ENCODE peak calls at places on chromosomes 13 and 19, in seven cellular contexts. One of them, this sample, is unnamed.

GRCh38 chr13:65825039-65825438 is 1405.1 kb downstream of the PCDH9 start:
- DNase-seq in IMR-90: no peak
- DNase-seq in omental fat pad: no peak
- DNase-seq in RWPE1: no peak
- DNase-seq in GM13976: no peak
- DNase-seq in tibial nerve: no peak
- DNase-seq in body of pancreas: no peak
- DNase-seq in this sample: no peak

GRCh38 chr13:110005563-110005962 is 219.2 kb upstream of the IRS2 start:
- DNase-seq in GM13976: no peak
- DNase-seq in tibial nerve: no peak
- DNase-seq in omental fat pad: no peak
- DNase-seq in RWPE1: no peak
- DNase-seq in IMR-90: no peak
- DNase-seq in body of pancreas: no peak
- DNase-seq in this sample: no peak

GRCh38 chr13:63938851-63939250 is 2523.2 kb upstream of the PCDH20 start:
- DNase-seq in omental fat pad: no peak
- DNase-seq in body of pancreas: no peak
- DNase-seq in IMR-90: peak
- DNase-seq in GM13976: no peak
- DNase-seq in tibial nerve: no peak
- DNase-seq in RWPE1: no peak
- DNase-seq in this sample: no peak

GRCh38 chr19:55956431-55956830 is 8.8 kb downstream of the NLRP8 start:
- DNase-seq in IMR-90: no peak
- DNase-seq in body of pancreas: no peak
- DNase-seq in RWPE1: no peak
- DNase-seq in GM13976: no peak
- DNase-seq in omental fat pad: no peak
- DNase-seq in tibial nerve: no peak
- DNase-seq in this sample: no peak

GRCh38 chr13:44044544-44045178 is 165.0 kb downstream of the LACC1 start:
- DNase-seq in body of pancreas: no peak
- DNase-seq in GM13976: no peak
- DNase-seq in RWPE1: no peak
- DNase-seq in omental fat pad: no peak
- DNase-seq in tibial nerve: no peak
- DNase-seq in IMR-90: no peak
- DNase-seq in this sample: no peak

GRCh38 chr19:55658846-55659459 is 4.1 kb downstream of the U2AF2 start:
- DNase-seq in body of pancreas: no peak
- DNase-seq in tibial nerve: no peak
- DNase-seq in RWPE1: no peak
- DNase-seq in IMR-90: no peak
- DNase-seq in GM13976: no peak
- DNase-seq in omental fat pad: no peak
- DNase-seq in this sample: no peak

GRCh38 chr13:41561179-41561578 is 103.8 kb downstream of the RGCC start:
- DNase-seq in body of pancreas: no peak
- DNase-seq in tibial nerve: no peak
- DNase-seq in GM13976: no peak
- DNase-seq in omental fat pad: no peak
- DNase-seq in RWPE1: no peak
- DNase-seq in IMR-90: peak
- DNase-seq in this sample: no peak

GRCh38 chr13:91372813-91373420 is 25.4 kb downstream of the MIR17HG start:
- DNase-seq in GM13976: no peak
- DNase-seq in IMR-90: no peak
- DNase-seq in body of pancreas: no peak
- DNase-seq in omental fat pad: no peak
- DNase-seq in tibial nerve: no peak
- DNase-seq in RWPE1: no peak
- DNase-seq in this sample: no peak

GRCh38 chr19:53870485-53870844 is 2.8 kb downstream of the MYADM start:
- DNase-seq in RWPE1: no peak
- DNase-seq in omental fat pad: no peak
- DNase-seq in GM13976: no peak
- DNase-seq in IMR-90: no peak
- DNase-seq in tibial nerve: no peak
- DNase-seq in body of pancreas: peak
- DNase-seq in this sample: no peak

GRCh38 chr19:7471696-7472620 is 16.9 kb downstream of the PEX11G start:
- DNase-seq in RWPE1: no peak
- DNase-seq in tibial nerve: no peak
- DNase-seq in GM13976: peak
- DNase-seq in body of pancreas: no peak
- DNase-seq in IMR-90: no peak
- DNase-seq in omental fat pad: no peak
- DNase-seq in this sample: no peak

GRCh38 chr13:101209206-101209893 is 207.0 kb downstream of the NALCN start:
- DNase-seq in tibial nerve: no peak
- DNase-seq in GM13976: no peak
- DNase-seq in omental fat pad: no peak
- DNase-seq in IMR-90: no peak
- DNase-seq in RWPE1: peak
- DNase-seq in body of pancreas: no peak
- DNase-seq in this sample: no peak

GRCh38 chr13:101205408-101205807 is 210.9 kb downstream of the NALCN start:
- DNase-seq in GM13976: no peak
- DNase-seq in tibial nerve: no peak
- DNase-seq in body of pancreas: no peak
- DNase-seq in IMR-90: no peak
- DNase-seq in omental fat pad: no peak
- DNase-seq in RWPE1: no peak
- DNase-seq in this sample: no peak

GRCh38 chr13:101211261-101211660 is 205.0 kb downstream of the NALCN start:
- DNase-seq in RWPE1: peak
- DNase-seq in GM13976: no peak
- DNase-seq in omental fat pad: no peak
- DNase-seq in body of pancreas: no peak
- DNase-seq in tibial nerve: no peak
- DNase-seq in IMR-90: peak
- DNase-seq in this sample: no peak

DNA sequence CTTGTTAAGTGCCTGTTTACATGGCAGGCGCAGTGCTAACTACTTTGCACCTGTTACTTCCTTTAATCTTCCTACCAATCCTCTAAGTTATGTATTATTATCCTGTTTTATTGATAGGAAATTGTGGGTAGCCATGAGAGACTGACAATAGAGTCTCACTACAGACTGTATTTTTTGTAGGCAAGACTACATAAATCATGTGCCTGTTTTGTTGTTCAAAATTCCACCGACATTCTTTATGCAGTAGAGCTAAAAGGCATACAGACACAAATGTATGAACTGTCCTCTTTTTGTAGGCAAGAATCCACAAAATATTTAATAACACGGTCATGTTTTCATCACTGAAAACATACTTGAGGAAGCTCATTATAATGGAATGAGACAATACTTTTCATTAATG is 205.5 kb downstream of the NALCN start:
- DNase-seq in GM13976: no peak
- DNase-seq in body of pancreas: no peak
- DNase-seq in omental fat pad: no peak
- DNase-seq in tibial nerve: no peak
- DNase-seq in RWPE1: no peak
- DNase-seq in IMR-90: no peak
- DNase-seq in this sample: no peak
- TF ChIP-seq CTCF in GM13976: no peak
- TF ChIP-seq CTCF in body of pancreas: no peak
- TF ChIP-seq CTCF in omental fat pad: no peak
- TF ChIP-seq CTCF in tibial nerve: no peak
- TF ChIP-seq CTCF in RWPE1: no peak
- TF ChIP-seq CTCF in IMR-90: no peak
- TF ChIP-seq CTCF in this sample: no peak

GRCh38 chr13:31927219-31927653 is 104.3 kb upstream of the FRY start:
- DNase-seq in IMR-90: no peak
- DNase-seq in omental fat pad: no peak
- DNase-seq in body of pancreas: peak
- DNase-seq in tibial nerve: no peak
- DNase-seq in RWPE1: no peak
- DNase-seq in GM13976: no peak
- DNase-seq in this sample: no peak
- TF ChIP-seq CTCF in IMR-90: no peak
- TF ChIP-seq CTCF in omental fat pad: no peak
- TF ChIP-seq CTCF in body of pancreas: peak
- TF ChIP-seq CTCF in tibial nerve: no peak
- TF ChIP-seq CTCF in RWPE1: no peak
- TF ChIP-seq CTCF in GM13976: no peak
- TF ChIP-seq CTCF in this sample: no peak

DNA sequence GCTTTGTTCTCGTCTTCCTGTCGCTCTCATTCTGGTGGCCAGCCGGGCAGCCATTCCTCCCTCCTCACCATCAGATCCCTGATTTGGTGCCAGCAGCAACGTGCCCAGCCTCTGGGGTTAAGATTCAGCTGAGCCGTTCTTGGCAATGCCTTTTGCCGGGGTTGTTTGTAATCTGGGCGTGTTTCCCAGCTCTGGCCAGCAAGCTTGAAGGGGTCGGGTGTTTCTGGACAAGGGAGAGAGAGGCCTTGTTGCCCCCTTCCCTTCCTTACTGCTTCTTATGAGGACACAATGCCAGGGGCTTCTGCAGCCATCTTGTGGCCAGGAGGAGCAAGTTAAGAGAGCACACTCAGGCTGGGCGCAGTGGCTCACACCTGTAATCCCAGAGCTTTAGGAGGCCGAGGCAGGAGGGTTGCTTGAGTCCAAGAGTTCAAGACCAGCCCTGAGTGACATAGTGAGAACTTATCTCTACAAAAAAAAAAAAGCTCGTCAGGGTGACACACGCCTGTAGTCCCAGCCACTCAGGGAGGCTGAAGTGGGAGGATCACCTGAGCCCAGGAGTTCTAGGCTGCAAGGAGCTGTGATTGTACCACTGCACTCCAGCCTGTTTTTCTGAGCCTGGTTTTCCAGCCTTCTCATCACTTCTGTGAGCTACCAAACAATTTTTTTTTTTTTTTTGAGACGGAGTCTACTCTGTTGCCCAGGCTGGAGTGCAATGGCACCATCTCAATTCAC is 10.7 kb upstream of the CRTC1 start:
- DNase-seq in tibial nerve: no peak
- DNase-seq in GM13976: no peak
- DNase-seq in RWPE1: no peak
- DNase-seq in IMR-90: peak
- DNase-seq in omental fat pad: no peak
- DNase-seq in body of pancreas: no peak
- DNase-seq in this sample: no peak
- TF ChIP-seq CTCF in tibial nerve: no peak
- TF ChIP-seq CTCF in GM13976: no peak
- TF ChIP-seq CTCF in RWPE1: no peak
- TF ChIP-seq CTCF in IMR-90: peak
- TF ChIP-seq CTCF in omental fat pad: no peak
- TF ChIP-seq CTCF in body of pancreas: no peak
- TF ChIP-seq CTCF in this sample: peak

GRCh38 chr19:42985588-42985987 is 40.7 kb downstream of the PSG11 start:
- DNase-seq in RWPE1: no peak
- DNase-seq in GM13976: no peak
- DNase-seq in tibial nerve: no peak
- DNase-seq in IMR-90: peak
- DNase-seq in body of pancreas: no peak
- DNase-seq in omental fat pad: no peak
- DNase-seq in this sample: no peak
- TF ChIP-seq CTCF in RWPE1: no peak
- TF ChIP-seq CTCF in GM13976: no peak
- TF ChIP-seq CTCF in tibial nerve: no peak
- TF ChIP-seq CTCF in IMR-90: no peak
- TF ChIP-seq CTCF in body of pancreas: no peak
- TF ChIP-seq CTCF in omental fat pad: no peak
- TF ChIP-seq CTCF in this sample: no peak

GRCh38 chr19:47618771-47619170 is 9.8 kb downstream of the BICRA start:
- DNase-seq in omental fat pad: no peak
- DNase-seq in RWPE1: no peak
- DNase-seq in IMR-90: peak
- DNase-seq in body of pancreas: peak
- DNase-seq in tibial nerve: no peak
- DNase-seq in GM13976: no peak
- DNase-seq in this sample: no peak
- TF ChIP-seq CTCF in omental fat pad: no peak
- TF ChIP-seq CTCF in RWPE1: no peak
- TF ChIP-seq CTCF in IMR-90: no peak
- TF ChIP-seq CTCF in body of pancreas: no peak
- TF ChIP-seq CTCF in tibial nerve: no peak
- TF ChIP-seq CTCF in GM13976: no peak
- TF ChIP-seq CTCF in this sample: no peak

DNA sequence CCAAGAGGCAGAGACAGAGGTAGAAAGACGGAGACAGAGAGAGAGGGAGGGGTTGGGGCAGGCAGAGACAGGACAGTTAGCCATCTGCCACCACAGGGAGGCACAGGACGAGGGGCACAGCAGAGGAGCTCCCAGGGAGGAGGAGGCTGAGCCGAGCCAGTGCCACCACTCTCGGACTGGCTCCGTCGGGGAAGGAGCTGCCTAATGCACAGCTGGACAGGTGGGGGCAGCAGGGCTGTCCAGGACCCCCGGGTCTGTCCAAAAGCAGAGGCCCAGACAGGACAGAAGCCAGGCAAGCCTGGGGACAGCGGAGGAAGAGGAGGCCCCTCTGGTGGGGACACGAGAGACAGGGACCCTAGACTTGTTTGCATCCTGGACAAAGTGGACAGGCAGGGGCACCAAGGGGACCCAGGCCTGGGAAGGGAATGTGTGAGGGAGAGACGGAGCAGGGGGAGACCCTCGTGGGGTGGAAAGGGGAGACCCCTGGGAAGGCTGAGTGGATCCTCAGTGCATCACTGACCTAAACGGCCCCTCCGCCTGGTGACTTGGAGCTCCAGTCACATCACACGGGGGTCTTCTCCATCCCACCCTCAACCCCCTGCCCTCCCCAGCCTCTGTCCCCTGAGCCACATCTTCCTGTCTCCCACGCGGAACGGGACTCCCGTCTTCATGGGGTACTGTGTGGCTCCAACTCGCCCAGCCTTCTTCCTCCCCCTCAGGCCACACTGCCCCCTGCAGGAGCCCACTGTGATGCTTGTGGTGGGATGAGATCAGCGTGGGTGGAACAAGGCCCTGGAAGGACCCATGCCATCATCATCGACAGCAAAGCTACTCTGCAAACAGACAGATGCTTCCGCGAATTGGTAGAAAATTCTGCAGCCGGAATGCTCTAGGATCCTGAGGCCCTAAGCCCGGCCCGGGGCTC is 889 bp downstream of the F10 start:
- DNase-seq in omental fat pad: no peak
- DNase-seq in RWPE1: no peak
- DNase-seq in body of pancreas: no peak
- DNase-seq in GM13976: no peak
- DNase-seq in IMR-90: no peak
- DNase-seq in tibial nerve: no peak
- DNase-seq in this sample: peak
- TF ChIP-seq CTCF in omental fat pad: no peak
- TF ChIP-seq CTCF in RWPE1: no peak
- TF ChIP-seq CTCF in body of pancreas: no peak
- TF ChIP-seq CTCF in GM13976: no peak
- TF ChIP-seq CTCF in IMR-90: peak
- TF ChIP-seq CTCF in tibial nerve: no peak
- TF ChIP-seq CTCF in this sample: no peak

DNA sequence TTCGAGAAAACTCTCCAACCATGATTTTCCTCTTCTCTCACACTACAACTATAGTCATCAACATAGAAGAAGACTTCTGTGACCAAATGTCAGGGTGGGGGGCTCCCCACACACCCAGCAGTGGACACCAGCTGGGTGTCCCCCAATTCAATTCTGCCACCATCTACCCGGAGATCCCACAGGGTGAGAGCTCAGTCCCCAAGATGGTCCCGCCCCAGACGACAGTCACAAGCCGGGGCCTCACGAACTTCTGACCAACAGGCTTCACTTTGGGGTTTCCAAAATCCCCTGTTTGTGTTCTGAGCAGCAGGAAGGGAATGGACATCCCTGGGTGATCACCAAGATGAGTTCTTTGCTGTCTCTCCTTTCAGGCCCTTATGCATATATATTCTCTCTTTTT is 35.1 kb downstream of the ZNF536 start:
- DNase-seq in tibial nerve: no peak
- DNase-seq in RWPE1: no peak
- DNase-seq in GM13976: no peak
- DNase-seq in body of pancreas: no peak
- DNase-seq in IMR-90: no peak
- DNase-seq in omental fat pad: no peak
- DNase-seq in this sample: peak
- TF ChIP-seq CTCF in tibial nerve: no peak
- TF ChIP-seq CTCF in RWPE1: no peak
- TF ChIP-seq CTCF in GM13976: no peak
- TF ChIP-seq CTCF in body of pancreas: no peak
- TF ChIP-seq CTCF in IMR-90: no peak
- TF ChIP-seq CTCF in omental fat pad: no peak
- TF ChIP-seq CTCF in this sample: no peak

This sample was measured in osteocyte.